ENCODE peak calls at places on chromosome 17, in eight cellular contexts. H, A, D, T, N, Y, W and M are unnamed samples. For H3K4me1, the result is how much of the 10 kb centered on the place peaks cover.

GRCh38 chr17:48148029-48148759 is 40.6 kb downstream of the SNX11 start:
- DNase-seq in H (no peak), A (no peak), D (no peak), T (no peak), N (no peak), Y (no peak), W (no peak), M (no peak)

GRCh38 chr17:17358060-17358751 is 55.0 kb downstream of the NT5M start:
- DNase-seq in H (no peak), A (no peak), D (no peak), T (no peak), N (no peak), Y (no peak), W (no peak), M (no peak)

GRCh38 chr17:45127583-45128300 is 4.6 kb downstream of the PLCD3 start:
- DNase-seq in H (no peak), A (no peak), D (no peak), T (peak), N (no peak), Y (peak), W (peak), M (peak)

GRCh38 chr17:59423137-59423703 is 91.8 kb downstream of the YPEL2 start:
- DNase-seq in H (no peak), A (no peak), D (peak), T (peak), N (no peak), Y (peak), W (peak), M (peak)

GRCh38 chr17:13374203-13375143 is 227.3 kb downstream of the HS3ST3A1 start:
- DNase-seq in H (no peak), A (no peak), D (no peak), T (no peak), N (no peak), Y (no peak), W (no peak), M (no peak)

GRCh38 chr17:9854255-9854654 is 28.5 kb downstream of the GLP2R start:
- DNase-seq in H (no peak), A (no peak), D (no peak), T (no peak), N (no peak), Y (no peak), W (no peak), M (no peak)

GRCh38 chr17:6551909-6552768 is 4.2 kb downstream of the PITPNM3 start:
- DNase-seq in H (no peak), A (no peak), D (no peak), T (no peak), N (no peak), Y (no peak), W (no peak), M (no peak)

GRCh38 chr17:21171309-21171922 is 42.5 kb downstream of the TMEM11 start:
- DNase-seq in H (no peak), A (no peak), D (no peak), T (no peak), N (no peak), Y (no peak), W (no peak), M (no peak)

GRCh38 chr17:40364121-40364861 is at the start of gene GJD3:
- DNase-seq in H (no peak), A (no peak), D (no peak), T (no peak), N (no peak), Y (no peak), W (peak), M (peak)

GRCh38 chr17:13725286-13725990 is 123.7 kb upstream of the HS3ST3A1 start:
- DNase-seq in H (no peak), A (no peak), D (no peak), T (peak), N (no peak), Y (no peak), W (no peak), M (no peak)

GRCh38 chr17:74748529-74749261 is at the start of gene NHERF1:
- DNase-seq in H (peak), A (peak), D (peak), T (peak), N (peak), Y (peak), W (peak), M (peak)
- H3K4me1 ChIP-seq in H (half or more), A (under half), D (under half), T (under half), N (half or more), Y (under half), W (under half), M (under half)

DNA sequence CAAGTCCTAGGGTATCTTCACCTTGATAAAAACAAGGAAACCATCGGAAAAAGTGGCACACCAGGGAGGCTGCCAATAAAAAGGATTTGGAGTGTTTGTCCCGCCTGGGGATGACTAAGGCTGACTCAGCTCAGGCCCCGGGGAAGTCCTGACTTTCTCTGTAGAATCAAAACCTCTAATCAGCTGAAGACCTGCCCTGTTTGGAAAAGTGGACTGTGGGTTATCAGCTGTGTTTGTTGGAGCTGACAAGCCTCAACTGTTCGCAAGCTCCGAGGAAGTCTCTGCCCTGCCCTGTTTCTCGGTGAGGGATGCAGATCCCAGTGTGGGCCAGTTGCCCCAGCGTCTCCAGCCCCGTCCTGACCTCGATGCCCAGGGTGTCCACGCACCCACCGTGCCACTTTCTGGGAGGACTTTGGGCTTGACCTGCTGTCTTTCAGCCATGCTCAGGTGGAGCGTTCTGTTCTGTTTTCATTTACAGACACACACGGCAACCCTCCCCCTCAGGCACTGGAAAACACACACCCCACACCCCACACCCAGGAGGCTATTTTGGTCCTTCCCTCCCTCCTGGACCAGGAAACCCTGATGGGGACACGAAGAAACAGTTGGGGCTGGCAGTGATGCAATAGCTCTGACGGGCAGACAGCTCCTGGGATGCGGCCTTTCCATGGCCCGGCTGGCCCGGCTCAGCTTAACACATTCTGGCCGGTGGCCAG is 27.6 kb upstream of the PITPNA start:
- DNase-seq in H (no peak), A (no peak), D (peak), T (peak), N (no peak), Y (peak), W (peak), M (peak)
- H3K27ac ChIP-seq in H (no peak), A (peak), D (no peak), T (peak), N (no peak), Y (peak), W (peak), M (peak)

GRCh38 chr17:50919321-50920040 is 53.3 kb upstream of the TOB1 start:
- DNase-seq in H (peak), A (peak), D (peak), T (peak), N (peak), Y (peak), W (peak), M (peak)

GRCh38 chr17:50916708-50917417 is 50.7 kb upstream of the TOB1 start:
- DNase-seq in H (no peak), A (no peak), D (peak), T (no peak), N (no peak), Y (no peak), W (no peak), M (no peak)

GRCh38 chr17:50918933-50919296 is 52.8 kb upstream of the TOB1 start:
- DNase-seq in H (no peak), A (no peak), D (no peak), T (peak), N (peak), Y (no peak), W (peak), M (no peak)

GRCh38 chr17:50917418-50917743 is 51.2 kb upstream of the TOB1 start:
- DNase-seq in H (no peak), A (no peak), D (no peak), T (no peak), N (no peak), Y (no peak), W (no peak), M (no peak)

DNA sequence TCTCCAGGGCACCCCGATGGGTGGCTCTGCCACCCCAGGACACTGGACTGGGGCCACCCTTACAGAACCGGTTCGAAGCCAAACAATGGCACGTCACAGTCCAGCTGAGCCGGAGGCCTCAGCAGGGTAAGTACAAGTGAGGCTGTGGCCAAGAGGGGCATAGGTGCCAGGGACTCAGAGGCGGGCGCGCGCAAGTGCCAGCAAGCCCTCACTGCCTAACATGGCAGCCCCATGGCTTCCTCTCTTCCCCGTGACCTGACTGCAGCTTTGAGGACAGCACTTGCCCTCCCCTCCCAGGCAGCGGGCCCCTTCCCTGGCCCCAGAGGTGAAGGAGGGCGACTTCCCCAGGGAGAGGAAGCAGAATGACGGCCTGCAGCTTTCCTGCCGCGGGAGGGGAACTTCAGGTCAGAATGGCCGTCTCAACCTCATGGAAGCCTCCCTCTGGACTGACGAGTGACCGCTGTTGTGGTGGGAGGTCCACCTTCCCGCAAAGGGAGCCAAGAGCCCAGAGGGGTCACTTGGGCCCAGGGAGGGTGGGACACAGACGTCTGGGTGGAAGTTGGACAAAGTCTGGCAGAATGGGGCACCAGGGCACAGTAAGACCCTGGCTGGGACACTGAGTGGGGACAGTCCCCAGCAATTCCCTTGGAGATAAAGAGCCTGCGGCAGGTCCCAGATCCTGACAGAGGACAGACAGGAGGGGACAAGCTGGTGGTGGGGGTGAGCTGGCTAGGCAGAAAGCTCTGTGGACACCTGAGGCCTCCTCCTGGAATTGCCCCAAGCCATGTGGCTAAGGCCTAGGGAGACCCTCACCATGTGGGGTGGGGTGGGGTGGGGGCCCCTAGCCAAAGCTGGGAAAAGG is 52.1 kb upstream of the TOB1 start:
- DNase-seq in H (no peak), A (no peak), D (peak), T (no peak), N (no peak), Y (no peak), W (peak), M (no peak)
- H3K4me1 ChIP-seq in H (under half), A (under half), D (half or more), T (under half), N (under half), Y (under half), W (under half), M (under half)

GRCh38 chr17:1402268-1402598 is 2.2 kb upstream of the YWHAE start:
- DNase-seq in H (no peak), A (no peak), D (no peak), T (no peak), N (no peak), Y (no peak), W (no peak), M (no peak)

GRCh38 chr17:1399366-1399678 is 700 bp downstream of the YWHAE start:
- DNase-seq in H (no peak), A (no peak), D (no peak), T (no peak), N (no peak), Y (no peak), W (no peak), M (no peak)

GRCh38 chr17:1399679-1400512 is at the start of gene YWHAE:
- DNase-seq in H (peak), A (peak), D (peak), T (peak), N (peak), Y (peak), W (peak), M (peak)

GRCh38 chr17:1398900-1399299 is 1.1 kb downstream of the YWHAE start:
- DNase-seq in H (no peak), A (no peak), D (no peak), T (peak), N (peak), Y (no peak), W (no peak), M (no peak)

GRCh38 chr17:1398028-1398427 is 2.0 kb downstream of the YWHAE start:
- DNase-seq in H (no peak), A (no peak), D (no peak), T (peak), N (no peak), Y (no peak), W (no peak), M (no peak)
- H3K27ac ChIP-seq in H (peak), A (peak), D (no peak), T (no peak), N (peak), Y (no peak), W (peak), M (peak)

DNA sequence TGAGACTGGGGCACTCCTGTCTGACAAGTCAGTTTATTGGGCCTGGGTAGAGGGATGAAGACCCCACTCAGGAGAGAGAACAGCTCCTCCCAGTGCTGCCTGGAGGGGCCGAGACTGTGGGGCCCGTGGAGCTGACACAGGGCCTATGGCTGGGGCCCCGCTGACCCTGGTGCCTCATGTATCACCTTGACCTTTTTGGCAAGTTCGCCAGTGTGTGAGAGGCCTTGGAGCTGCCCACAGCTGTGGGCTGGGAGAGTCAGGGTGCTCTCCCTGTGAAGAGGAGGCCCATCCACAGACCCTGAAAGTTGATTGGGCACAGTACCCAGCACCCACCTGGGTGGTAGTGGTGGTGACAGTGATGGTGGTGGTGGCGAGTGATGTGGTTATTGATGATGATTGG is 28.9 kb downstream of the BAHCC1 start:
- DNase-seq in H (no peak), A (no peak), D (no peak), T (no peak), N (no peak), Y (no peak), W (no peak), M (no peak)
- H3K4me1 ChIP-seq in H (under half), A (half or more), D (under half), T (under half), N (under half), Y (under half), W (half or more), M (half or more)

GRCh38 chr17:78343099-78343432 is 16.8 kb downstream of the SOCS3 start:
- DNase-seq in H (no peak), A (peak), D (peak), T (peak), N (no peak), Y (peak), W (peak), M (peak)

GRCh38 chr17:78340183-78340955 is 19.5 kb downstream of the SOCS3 start:
- DNase-seq in H (no peak), A (no peak), D (no peak), T (no peak), N (no peak), Y (no peak), W (no peak), M (no peak)

GRCh38 chr17:78342438-78343098 is 17.3 kb downstream of the SOCS3 start:
- DNase-seq in H (no peak), A (peak), D (peak), T (peak), N (no peak), Y (peak), W (peak), M (peak)

GRCh38 chr17:78343433-78344201 is 16.3 kb downstream of the SOCS3 start:
- DNase-seq in H (peak), A (no peak), D (peak), T (no peak), N (peak), Y (no peak), W (no peak), M (no peak)

DNA sequence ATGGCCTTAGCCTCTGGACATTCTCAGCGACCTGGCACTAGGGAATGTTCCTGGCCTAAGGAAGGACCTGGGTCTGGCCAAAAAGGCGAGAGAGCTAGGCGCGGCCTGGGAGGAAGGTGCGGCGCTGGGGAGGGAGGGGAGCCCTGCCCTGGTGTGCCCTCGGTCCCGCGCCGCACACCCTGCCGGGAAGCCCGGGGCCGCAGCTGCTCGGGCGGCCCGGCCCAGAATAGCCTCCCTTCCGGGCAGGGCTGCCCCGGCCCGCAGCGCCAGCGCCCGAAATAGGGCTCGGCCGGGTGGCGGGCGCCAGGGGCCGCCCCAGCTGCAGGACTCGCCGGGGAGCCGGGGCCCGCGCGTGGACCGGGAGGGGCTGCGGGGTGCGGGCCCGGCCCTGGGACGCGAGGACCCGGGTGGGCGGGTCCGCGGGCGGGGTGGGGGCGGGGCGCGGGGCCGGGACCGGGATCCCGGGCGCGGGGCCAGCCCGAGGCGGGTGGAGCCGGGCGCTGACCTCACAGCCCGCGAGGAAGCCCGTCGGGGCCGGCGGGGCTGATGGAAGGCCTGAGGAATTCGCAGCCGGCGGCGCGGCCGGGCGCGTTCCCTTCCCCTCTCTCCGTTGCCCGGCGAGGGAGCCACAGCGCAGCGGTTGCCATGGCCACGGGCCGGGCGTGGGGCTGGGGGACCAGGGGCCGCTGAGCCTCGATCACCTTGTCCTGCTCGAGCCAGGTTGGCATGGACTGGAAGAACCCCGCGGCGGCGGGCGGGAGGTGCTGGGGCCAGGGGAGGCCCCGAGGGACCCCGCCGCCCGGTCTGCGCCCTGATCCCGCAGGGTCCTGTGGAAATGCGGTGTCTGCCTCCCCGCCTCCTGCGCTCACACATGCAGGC is 18.1 kb downstream of the SOCS3 start:
- DNase-seq in H (peak), A (peak), D (peak), T (peak), N (no peak), Y (peak), W (peak), M (peak)
- H3K27ac ChIP-seq in H (peak), A (peak), D (peak), T (peak), N (peak), Y (no peak), W (peak), M (peak)

DNA sequence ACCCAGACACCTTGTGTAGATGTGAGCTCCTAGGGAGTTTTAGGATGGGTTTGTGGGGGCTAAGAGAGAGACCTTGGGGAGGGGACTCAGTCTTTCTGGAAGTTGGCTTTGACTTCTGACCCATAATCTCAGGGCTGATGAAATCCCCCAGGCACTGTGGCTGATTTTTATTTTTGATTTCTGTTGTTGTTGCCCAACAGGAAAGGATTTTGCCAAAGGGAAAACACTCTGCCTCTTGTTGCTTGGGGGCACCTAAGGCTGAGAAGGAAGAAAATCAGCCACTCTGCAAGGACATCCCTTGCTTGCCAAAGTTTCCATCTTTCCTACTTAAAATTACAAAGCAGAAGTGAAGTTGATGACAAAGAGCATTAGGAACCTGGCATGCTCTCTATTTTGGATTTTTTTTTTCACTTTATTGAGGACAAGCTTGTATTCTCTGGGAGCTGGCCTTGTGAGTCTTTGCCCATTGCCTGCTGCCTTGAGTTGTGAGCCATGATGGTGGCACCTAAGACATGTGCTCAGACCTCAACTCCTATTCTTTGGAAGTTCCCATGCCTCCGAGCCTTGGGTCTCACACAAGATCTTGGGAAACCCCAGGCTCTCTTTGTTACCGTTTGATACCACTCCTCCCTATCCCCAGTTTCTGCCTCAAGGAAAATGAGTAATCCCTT is 3.2 kb upstream of the C1QTNF1 start:
- DNase-seq in H (no peak), A (no peak), D (no peak), T (no peak), N (no peak), Y (no peak), W (no peak), M (no peak)
- H3K4me1 ChIP-seq in H (under half), A (under half), D (under half), T (under half), N (under half), Y (under half), W (half or more), M (half or more)